ENCODE peak calls at places on chromosomes 2 and 18, in eight cellular contexts. P is breast epithelium; L is hepatocyte; X is cardiac muscle cell; Y is osteocyte; O is activated T-helper 1 cell treated with anti-CD3 and anti-CD28 coated beads, Interleukin-2, amount 50 U/mL, for 16 hours; R is ELR; G is EL. E is an unnamed sample.

GRCh38 chr2:6470518-6470917 is 395.2 kb downstream of the CMPK2 start:
- DNase-seq in G (no peak), O (no peak), P (no peak), R (no peak), X (no peak), Y (no peak), L (no peak), E (no peak)

GRCh38 chr18:76546282-76546572 is 51.2 kb upstream of the ZNF516 start:
- DNase-seq in Y (peak), L (no peak), G (no peak), P (no peak), R (no peak), X (no peak), O (no peak), E (no peak)

GRCh38 chr2:119106301-119106897 is 52.2 kb downstream of the C1QL2 start:
- DNase-seq in G (peak), Y (peak), O (no peak), R (peak), X (peak), L (peak), P (no peak), E (no peak)

GRCh38 chr2:120330946-120331822 is 14.8 kb upstream of the INHBB start:
- DNase-seq in P (no peak), Y (no peak), O (no peak), G (no peak), X (no peak), R (no peak), L (no peak), E (no peak)

GRCh38 chr2:128208023-128208422 is 110.6 kb downstream of the HS6ST1 start:
- DNase-seq in G (no peak), R (no peak), O (no peak), P (no peak), X (no peak), L (no peak), Y (no peak), E (no peak)

GRCh38 chr2:195820373-195820772 is 163.3 kb downstream of the SLC39A10 start:
- DNase-seq in P (no peak), L (no peak), Y (no peak), R (peak), G (peak), O (no peak), X (peak), E (no peak)

GRCh38 chr18:75264195-75264594 is 53.6 kb downstream of the TSHZ1 start:
- DNase-seq in X (no peak), G (no peak), L (no peak), P (no peak), Y (no peak), R (no peak), O (no peak), E (no peak)

GRCh38 chr2:45289018-45289417 is 279.8 kb upstream of the SIX2 start:
- DNase-seq in X (no peak), R (no peak), P (no peak), G (no peak), Y (no peak), O (no peak), L (no peak), E (no peak)

GRCh38 chr18:28151434-28151833 is 25.5 kb downstream of the CDH2 start:
- DNase-seq in X (no peak), P (no peak), L (no peak), G (no peak), O (no peak), Y (no peak), R (no peak), E (no peak)

GRCh38 chr2:172427990-172428840 is 829 bp downstream of the ITGA6 start:
- DNase-seq in X (no peak), G (peak), L (peak), R (peak), O (peak), Y (no peak), P (no peak), E (peak)

GRCh38 chr2:105950521-105951389 is 206.0 kb downstream of the NCK2 start:
- DNase-seq in X (no peak), R (peak), O (no peak), Y (no peak), L (peak), P (no peak), G (no peak), E (no peak)